ENCODE peak calls at places on chromosome 1, in nine cellular contexts. V is heart right ventricle, U is left ventricle myocardium inferior, N is RWPE1, D is fibroblast of lung, I is body of pancreas, O is endodermal cell, M is foreskin fibroblast, P is MCF 10A. J is an unnamed sample.

GRCh38 chr1:70666381-70667140 is 255.5 kb downstream of the CTH start:
- DNase-seq in I (peak), U (no peak), O (no peak), V (no peak), N (no peak), D (no peak), P (no peak), M (no peak), J (no peak)

GRCh38 chr1:67575861-67576260 is 109.1 kb upstream of the GADD45A start:
- DNase-seq in O (no peak), P (peak), V (no peak), U (no peak), N (peak), M (peak), D (peak), I (no peak), J (no peak)

GRCh38 chr1:109566982-109567381 is 18.6 kb downstream of the GNAI3 start:
- DNase-seq in I (no peak), N (no peak), U (no peak), D (no peak), M (no peak), V (no peak), P (no peak), O (no peak), J (no peak)

GRCh38 chr1:113219377-113219776 is 146.4 kb downstream of the LRIG2 start:
- DNase-seq in D (no peak), O (peak), I (no peak), N (no peak), U (no peak), P (peak), M (no peak), V (no peak), J (peak)

GRCh38 chr1:7253118-7253480 is 467.8 kb downstream of the CAMTA1 start:
- DNase-seq in O (no peak), D (peak), M (peak), P (no peak), N (no peak), U (no peak), I (no peak), V (no peak), J (no peak)

GRCh38 chr1:180155202-180155682 is 573 bp downstream of the QSOX1 start:
- DNase-seq in V (no peak), N (no peak), O (peak), U (no peak), I (peak), D (no peak), M (no peak), P (peak), J (no peak)

GRCh38 chr1:200862713-200863415 is 9.9 kb upstream of the GPR25 start:
- DNase-seq in N (no peak), V (no peak), P (no peak), U (no peak), O (no peak), D (no peak), I (no peak), M (no peak), J (no peak)

GRCh38 chr1:203428981-203429599 is 46.5 kb upstream of the PRELP start:
- DNase-seq in U (no peak), N (no peak), V (no peak), P (no peak), M (no peak), D (no peak), I (no peak), O (no peak), J (no peak)

GRCh38 chr1:84944767-84945486 is 51.9 kb upstream of the LPAR3 start:
- DNase-seq in N (peak), D (peak), O (peak), P (peak), U (peak), M (peak), I (peak), V (peak), J (peak)

GRCh38 chr1:243473281-243474210 is 217.7 kb downstream of the SDCCAG8 start:
- DNase-seq in V (no peak), N (no peak), P (no peak), O (peak), D (peak), U (no peak), M (no peak), I (no peak), J (no peak)

GRCh38 chr1:84156210-84156621 is 12.1 kb downstream of the PRKACB start:
- DNase-seq in M (peak), P (peak), N (peak), D (peak), I (no peak), O (no peak), U (no peak), V (no peak), J (no peak)

GRCh38 chr1:209387271-209387968 is 196.1 kb upstream of the CAMK1G start:
- DNase-seq in U (no peak), I (no peak), P (peak), N (peak), O (no peak), M (no peak), V (no peak), D (no peak), J (no peak)

GRCh38 chr1:190583862-190584261 is 106.2 kb upstream of the BRINP3 start:
- DNase-seq in U (no peak), P (no peak), O (no peak), N (no peak), M (no peak), V (no peak), D (no peak), I (no peak), J (no peak)

GRCh38 chr1:153679337-153680119 is 1.0 kb downstream of the NPR1 start:
- DNase-seq in I (peak), P (no peak), O (peak), D (no peak), M (no peak), U (peak), V (no peak), N (no peak), J (peak)

DNA sequence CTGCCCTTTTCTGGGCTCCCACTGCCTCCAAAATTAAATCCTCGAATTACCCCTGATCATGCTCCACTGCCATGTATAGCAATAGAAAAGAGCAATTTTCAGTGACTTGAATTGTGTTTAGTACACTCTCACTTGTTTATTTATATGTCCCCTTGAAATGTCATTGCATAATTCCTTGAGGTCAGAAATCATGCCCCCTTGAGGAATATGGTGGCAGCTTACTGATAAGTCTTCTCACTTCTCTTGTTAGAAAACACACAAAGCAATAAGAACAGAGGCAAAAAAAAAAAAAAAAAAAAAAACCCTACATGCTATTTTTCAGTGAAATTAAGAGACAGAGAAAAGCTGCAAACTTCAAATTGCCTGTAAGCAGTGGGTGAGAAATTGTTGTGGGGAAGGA is 37.5 kb downstream of the GPR88 start:
- DNase-seq in U (no peak), M (no peak), D (peak), P (peak), I (no peak), N (no peak), O (no peak), V (no peak), J (no peak)
- TF ChIP-seq CTCF in U (no peak), M (no peak), D (no peak), P (no peak), I (no peak), N (no peak), O (peak), V (no peak), J (no peak)

DNA sequence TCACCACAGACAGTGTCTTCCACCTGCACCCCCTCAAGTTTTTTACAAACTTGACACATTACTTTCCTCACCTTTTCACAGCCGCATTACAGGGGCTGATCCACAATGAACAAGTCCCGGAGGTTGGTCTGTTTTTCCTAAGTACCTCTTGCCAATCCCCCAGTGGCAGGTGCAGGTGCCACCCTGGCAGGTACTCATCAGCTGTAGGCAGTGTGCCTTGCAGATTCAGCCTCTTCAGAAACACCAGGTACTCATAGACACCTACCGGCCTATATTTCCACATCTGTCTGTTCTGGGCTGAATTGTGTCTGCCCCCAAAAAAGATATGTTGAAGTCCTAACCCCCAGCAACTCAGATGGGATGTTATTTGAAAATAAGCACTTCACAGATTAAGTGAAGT is 81.4 kb upstream of the CNIH3 start:
- DNase-seq in P (no peak), V (no peak), O (no peak), U (no peak), D (no peak), I (peak), N (no peak), M (no peak), J (no peak)
- TF ChIP-seq CTCF in P (no peak), V (no peak), O (peak), U (no peak), D (no peak), I (no peak), N (no peak), M (no peak), J (no peak)

GRCh38 chr1:172918478-172918877 is 132.3 kb downstream of the TNFSF18 start:
- DNase-seq in V (no peak), U (no peak), N (no peak), P (no peak), O (no peak), M (no peak), D (no peak), I (no peak), J (no peak)
- TF ChIP-seq CTCF in V (no peak), U (no peak), N (no peak), P (no peak), O (no peak), M (no peak), D (no peak), I (no peak), J (no peak)

GRCh38 chr1:226452981-226453380 is 45.1 kb upstream of the PARP1 start:
- DNase-seq in I (no peak), V (no peak), M (no peak), D (no peak), P (no peak), U (no peak), N (no peak), O (no peak), J (no peak)

GRCh38 chr1:226455843-226456242 is 48.0 kb upstream of the PARP1 start:
- DNase-seq in D (no peak), P (no peak), M (no peak), I (no peak), O (no peak), V (no peak), N (no peak), U (no peak), J (no peak)

GRCh38 chr1:226457307-226457712 is 49.4 kb upstream of the PARP1 start:
- DNase-seq in V (no peak), I (no peak), O (peak), D (no peak), U (no peak), P (no peak), N (no peak), M (no peak), J (peak)
- TF ChIP-seq CTCF in V (no peak), I (no peak), O (peak), D (no peak), U (no peak), P (peak), N (no peak), M (no peak), J (peak)

GRCh38 chr1:18091660-18092446 is 15.7 kb upstream of the IGSF21 start:
- DNase-seq in U (no peak), M (peak), V (no peak), D (peak), P (peak), O (peak), N (peak), I (no peak), J (no peak)

GRCh38 chr1:18090636-18091035 is 17.0 kb upstream of the IGSF21 start:
- DNase-seq in V (no peak), I (no peak), D (no peak), N (no peak), U (no peak), O (peak), M (no peak), P (no peak), J (no peak)

GRCh38 chr1:18093193-18093592 is 14.4 kb upstream of the IGSF21 start:
- DNase-seq in V (no peak), O (peak), U (no peak), I (no peak), M (no peak), D (no peak), N (no peak), P (no peak), J (no peak)

GRCh38 chr1:18088077-18088594 is 19.5 kb upstream of the IGSF21 start:
- DNase-seq in V (no peak), I (no peak), P (no peak), U (no peak), N (no peak), D (no peak), O (no peak), M (no peak), J (no peak)

DNA sequence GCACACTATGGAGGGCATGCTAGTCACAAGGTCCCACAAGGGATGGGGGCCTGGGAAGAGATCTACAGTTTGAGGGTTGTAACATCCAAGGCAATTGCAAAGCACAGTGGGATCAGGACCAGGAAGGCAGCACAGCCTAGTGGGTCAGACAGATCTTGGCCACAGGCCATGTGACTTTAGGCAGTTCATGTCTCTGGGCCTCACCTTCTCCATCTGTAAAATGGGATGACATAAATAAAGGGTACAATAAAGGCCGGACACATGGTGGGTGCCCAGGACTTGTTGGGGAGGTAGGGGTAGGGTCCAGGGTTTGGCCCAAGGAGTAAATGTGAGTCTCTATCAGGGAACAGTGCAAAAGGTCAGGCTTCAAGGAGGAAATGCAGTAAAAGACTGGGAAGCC is 18.1 kb upstream of the IGSF21 start:
- DNase-seq in D (no peak), U (no peak), I (no peak), V (no peak), O (no peak), P (no peak), M (no peak), N (no peak), J (no peak)
- TF ChIP-seq CTCF in D (no peak), U (no peak), I (no peak), V (no peak), O (no peak), P (no peak), M (no peak), N (no peak), J (no peak)

DNA sequence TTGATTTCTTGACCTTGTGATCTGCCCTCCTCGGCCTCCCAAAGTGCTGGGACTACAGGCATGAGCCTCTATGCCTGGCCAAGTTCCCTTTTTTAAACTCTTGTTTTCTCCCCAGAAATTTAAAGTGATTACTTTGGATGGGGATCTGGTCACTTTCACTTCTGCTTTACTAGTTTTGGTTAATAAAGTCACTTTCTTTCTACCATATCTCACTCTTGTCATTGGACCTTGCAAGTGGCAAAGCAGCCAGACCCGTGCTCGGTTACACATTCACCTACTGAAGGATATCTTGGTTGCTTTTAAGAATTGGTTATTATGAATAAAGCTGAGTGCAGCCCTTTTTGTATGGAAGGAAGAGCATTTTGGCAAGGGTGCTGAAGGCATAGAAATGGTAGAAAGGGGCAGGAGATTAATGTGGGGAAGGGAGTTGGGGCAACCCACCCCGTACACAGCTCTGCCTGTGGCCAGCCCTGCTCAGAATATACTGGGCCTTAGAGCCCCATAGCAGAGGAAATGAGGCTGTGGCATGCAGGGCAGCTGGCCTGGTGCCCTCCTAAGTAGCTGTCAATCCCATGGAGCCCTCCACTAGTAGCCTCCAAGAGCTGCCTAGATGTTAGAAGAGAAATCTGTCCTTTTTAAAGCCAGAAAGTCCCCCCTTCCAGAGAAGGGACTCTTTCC is 40.7 kb downstream of the CD2 start:
- DNase-seq in P (no peak), U (no peak), O (no peak), N (no peak), M (no peak), D (no peak), I (no peak), V (no peak), J (no peak)
- TF ChIP-seq CTCF in P (no peak), U (no peak), O (no peak), N (no peak), M (no peak), D (no peak), I (no peak), V (no peak), J (no peak)

DNA sequence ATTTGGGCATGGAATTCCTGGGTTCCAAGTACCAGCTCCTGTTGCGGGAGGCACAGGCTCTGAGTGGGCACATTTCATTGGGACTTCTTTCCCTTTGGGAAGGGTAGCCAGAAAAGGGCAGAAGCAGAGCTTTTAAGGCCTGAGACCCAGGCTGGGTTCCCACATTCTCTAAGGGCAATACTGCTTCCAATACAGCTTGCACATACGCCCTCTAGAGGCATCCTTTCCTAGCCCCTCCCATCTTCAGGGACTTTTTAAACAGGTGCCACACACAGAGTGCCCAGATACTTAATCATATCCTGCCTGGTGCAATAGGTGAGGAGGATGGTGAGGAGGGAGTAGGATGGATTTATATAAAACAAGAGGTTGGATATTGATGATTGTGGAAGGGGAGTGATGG is 5.7 kb downstream of the GPR88 start:
- DNase-seq in M (no peak), D (no peak), V (no peak), N (peak), I (no peak), O (peak), P (peak), U (no peak), J (no peak)
- TF ChIP-seq CTCF in M (no peak), D (peak), V (no peak), N (no peak), I (no peak), O (peak), P (peak), U (no peak), J (peak)

GRCh38 chr1:233376711-233377110 is 49.2 kb downstream of the MAP3K21 start:
- DNase-seq in P (peak), M (no peak), I (no peak), D (no peak), V (no peak), N (no peak), O (no peak), U (no peak), J (no peak)
- TF ChIP-seq CTCF in P (peak), M (no peak), I (no peak), D (no peak), V (no peak), N (no peak), O (peak), U (no peak), J (no peak)

J was measured in endothelial cell.